ENCODE peak calls at places on chromosome 14, in seven cellular contexts. A is heart right ventricle; S is AG08396; C is ascending aorta; R is stimulated activated CD8-positive, alpha-beta memory T cell treated with anti-CD3 and anti-CD28 coated beads, Interleukin-7, amount 100 ng/mL, for 1 hour; T is naive thymus-derived CD4-positive, alpha-beta T cell; H is fibroblast of pulmonary artery. P is an unnamed sample.

GRCh38 chr14:105343194-105343593 is 28.6 kb downstream of the PACS2 start:
- DNase-seq in A (no peak), S (no peak), C (no peak), R (no peak), T (no peak), H (no peak), P (no peak)

GRCh38 chr14:23631234-23631633 is 4.9 kb upstream of the DHRS2 start:
- DNase-seq in A (no peak), S (no peak), C (no peak), R (no peak), T (no peak), H (no peak), P (no peak)

GRCh38 chr14:74932401-74932901 is 9.4 kb upstream of the RPS6KL1 start:
- DNase-seq in A (no peak), S (no peak), C (no peak), R (no peak), T (no peak), H (peak), P (peak)

GRCh38 chr14:95479494-95479893 is 37.0 kb downstream of the SYNE3 start:
- DNase-seq in A (no peak), S (no peak), C (no peak), R (no peak), T (no peak), H (no peak), P (no peak)

GRCh38 chr14:61598980-61599379 is 96.3 kb upstream of the HIF1A start:
- DNase-seq in A (no peak), S (no peak), C (no peak), R (no peak), T (peak), H (peak), P (no peak)

GRCh38 chr14:94043111-94043755 is 17.1 kb downstream of the OTUB2 start:
- DNase-seq in A (no peak), S (no peak), C (no peak), R (no peak), T (no peak), H (peak), P (no peak)

GRCh38 chr14:65462411-65462810 is 49.9 kb downstream of the FUT8 start:
- DNase-seq in A (no peak), S (peak), C (no peak), R (no peak), T (no peak), H (peak), P (no peak)

GRCh38 chr14:95834491-95834890 is 42.1 kb upstream of the TUNAR start:
- DNase-seq in A (no peak), S (no peak), C (no peak), R (no peak), T (no peak), H (no peak), P (no peak)

GRCh38 chr14:99681101-99681831 is 2.8 kb upstream of the CYP46A1 start:
- DNase-seq in A (no peak), S (no peak), C (peak), R (no peak), T (no peak), H (no peak), P (no peak)

GRCh38 chr14:22973217-22974032 is 8.9 kb downstream of the AJUBA start:
- DNase-seq in A (no peak), S (peak), C (no peak), R (no peak), T (peak), H (peak), P (no peak)

GRCh38 chr14:81247271-81247766 is 26.6 kb upstream of the GTF2A1 start:
- DNase-seq in A (no peak), S (no peak), C (no peak), R (no peak), T (no peak), H (no peak), P (no peak)

GRCh38 chr14:58848365-58848764 is 210.6 kb downstream of the DACT1 start:
- DNase-seq in A (no peak), S (no peak), C (no peak), R (no peak), T (no peak), H (no peak), P (no peak)

GRCh38 chr14:69487771-69488170 is 3.2 kb downstream of the PLEKHD1 start:
- DNase-seq in A (no peak), S (no peak), C (no peak), R (no peak), T (no peak), H (no peak), P (no peak)

GRCh38 chr14:50082784-50083466 is 33.4 kb downstream of the VCPKMT start:
- DNase-seq in A (no peak), S (peak), C (no peak), R (no peak), T (peak), H (no peak), P (no peak)

GRCh38 chr14:75147423-75148071 is 20.7 kb upstream of the NEK9 start:
- DNase-seq in A (peak), S (peak), C (peak), R (no peak), T (no peak), H (peak), P (peak)

GRCh38 chr14:98175436-98175835 is 1096.6 kb downstream of the BCL11B start:
- DNase-seq in A (no peak), S (no peak), C (no peak), R (no peak), T (peak), H (no peak), P (no peak)

GRCh38 chr14:56150645-56151345 is 32.6 kb downstream of the PELI2 start:
- DNase-seq in A (no peak), S (no peak), C (no peak), R (no peak), T (no peak), H (no peak), P (no peak)

GRCh38 chr14:50335389-50335788 is 23.3 kb downstream of the DMAC2L start:
- DNase-seq in A (peak), S (no peak), C (no peak), R (no peak), T (no peak), H (peak), P (no peak)

GRCh38 chr14:93035917-93036651 is 79.6 kb downstream of the ITPK1 start:
- DNase-seq in A (peak), S (no peak), C (no peak), R (no peak), T (no peak), H (peak), P (no peak)

GRCh38 chr14:104149617-104150141 is 11.3 kb downstream of the KIF26A start:
- DNase-seq in A (peak), S (no peak), C (no peak), R (no peak), T (no peak), H (no peak), P (no peak)

GRCh38 chr14:33647385-33647786 is 303.5 kb downstream of the EGLN3 start:
- DNase-seq in A (no peak), S (peak), C (no peak), R (no peak), T (no peak), H (peak), P (peak)

GRCh38 chr14:79583738-79584405 is 627.4 kb downstream of the DIO2 start:
- DNase-seq in A (no peak), S (no peak), C (no peak), R (no peak), T (no peak), H (peak), P (no peak)

GRCh38 chr14:105853089-105853906 is 326.9 kb downstream of the TMEM121 start:
- DNase-seq in A (no peak), S (no peak), C (peak), R (no peak), T (no peak), H (no peak), P (no peak)

GRCh38 chr14:65277580-65278270 is 134.8 kb upstream of the FUT8 start:
- DNase-seq in A (no peak), S (no peak), C (no peak), R (no peak), T (no peak), H (no peak), P (no peak)

GRCh38 chr14:59190372-59190771 is 1.9 kb downstream of the DAAM1 start:
- DNase-seq in A (no peak), S (peak), C (peak), R (no peak), T (no peak), H (peak), P (no peak)

GRCh38 chr14:100594625-100594951 is 7.4 kb upstream of the BEGAIN start:
- DNase-seq in A (no peak), S (no peak), C (no peak), R (no peak), T (no peak), H (no peak), P (no peak)

GRCh38 chr14:91277546-91278382 is 33.3 kb upstream of the GPR68 start:
- DNase-seq in A (no peak), S (no peak), C (no peak), R (no peak), T (no peak), H (no peak), P (no peak)

GRCh38 chr14:31360919-31361662 is 59.3 kb downstream of the HEATR5A start:
- DNase-seq in A (no peak), S (peak), C (no peak), R (no peak), T (no peak), H (peak), P (no peak)

GRCh38 chr14:58861546-58861945 is 223.8 kb downstream of the DACT1 start:
- DNase-seq in A (no peak), S (no peak), C (no peak), R (no peak), T (no peak), H (peak), P (no peak)

GRCh38 chr14:24052656-24053547 is 1.1 kb downstream of the CARMIL3 start:
- DNase-seq in A (no peak), S (no peak), C (peak), R (no peak), T (no peak), H (no peak), P (no peak)

GRCh38 chr14:73748858-73749357 is 34.7 kb upstream of the PNMA1 start:
- DNase-seq in A (no peak), S (no peak), C (no peak), R (no peak), T (no peak), H (no peak), P (no peak)

GRCh38 chr14:58832010-58832409 is 194.2 kb downstream of the DACT1 start:
- DNase-seq in A (no peak), S (no peak), C (no peak), R (no peak), T (no peak), H (no peak), P (no peak)

GRCh38 chr14:35122696-35123387 is 490 bp downstream of the PRORP start:
- DNase-seq in A (no peak), S (no peak), C (peak), R (no peak), T (no peak), H (peak), P (no peak)

GRCh38 chr14:24078146-24078545 is 6.8 kb downstream of the CPNE6 start:
- DNase-seq in A (no peak), S (no peak), C (no peak), R (no peak), T (no peak), H (no peak), P (no peak)

GRCh38 chr14:75234173-75234855 is 44.3 kb upstream of the FOS start:
- DNase-seq in A (peak), S (peak), C (peak), R (no peak), T (no peak), H (peak), P (peak)

GRCh38 chr14:100765991-100766390 is 39.3 kb downstream of the DLK1 start:
- DNase-seq in A (no peak), S (no peak), C (peak), R (no peak), T (no peak), H (no peak), P (no peak)

GRCh38 chr14:54778618-54779017 is 124.0 kb downstream of the GCH1 start:
- DNase-seq in A (peak), S (no peak), C (peak), R (no peak), T (no peak), H (no peak), P (no peak)

GRCh38 chr14:32571995-32572866 is 243.1 kb downstream of the AKAP6 start:
- DNase-seq in A (no peak), S (no peak), C (no peak), R (no peak), T (no peak), H (no peak), P (no peak)